ENCODE peak calls at places on chromosomes 2 and 18, in five cellular contexts. P is GM12878, L is HepG2, V is HCT116, U is K562. D is an unnamed sample. For H3K9me3, the result is how much of the 10 kb centered on the place peaks cover.

GRCh38 chr18:42617086-42617725 is 498.3 kb downstream of the RIT2 start:
- DNase-seq in U (no peak), L (no peak), V (no peak), P (no peak), D (no peak)

GRCh38 chr2:105732096-105732495 is 12.6 kb upstream of the NCK2 start:
- DNase-seq in V (no peak), L (no peak), P (no peak), U (no peak), D (no peak)

GRCh38 chr18:74652392-74652988 is 54.8 kb downstream of the ZNF407 start:
- DNase-seq in U (peak), P (no peak), L (peak), V (peak), D (peak)

GRCh38 chr18:14104906-14105748 is 27.1 kb downstream of the ZNF519 start:
- DNase-seq in U (no peak), L (peak), V (no peak), P (no peak), D (no peak)

GRCh38 chr2:127562930-127563329 is 27.4 kb downstream of the MYO7B start:
- DNase-seq in L (no peak), P (no peak), V (no peak), U (no peak), D (no peak)

GRCh38 chr2:78521938-78522337 is 503.6 kb upstream of the REG3G start:
- DNase-seq in L (no peak), U (no peak), V (no peak), P (no peak), D (no peak)

GRCh38 chr2:15736396-15737180 is 144.9 kb downstream of the DDX1 start:
- DNase-seq in U (no peak), P (no peak), V (no peak), L (no peak), D (no peak)

GRCh38 chr18:46291149-46291548 is 187.0 kb downstream of the HAUS1 start:
- DNase-seq in U (no peak), L (no peak), P (no peak), V (no peak), D (no peak)

GRCh38 chr2:162243305-162243693 is at the start of gene FAP:
- DNase-seq in L (no peak), P (no peak), V (no peak), U (no peak), D (no peak)

GRCh38 chr18:32086866-32087265 is 4.8 kb upstream of the RNF138 start:
- DNase-seq in V (peak), L (no peak), U (no peak), P (no peak), D (no peak)

GRCh38 chr2:121682396-121683298 is 33.4 kb upstream of the CLASP1 start:
- DNase-seq in V (no peak), P (no peak), U (no peak), L (no peak), D (no peak)

GRCh38 chr2:110748489-110748867 is 16.1 kb downstream of the ACOXL start:
- DNase-seq in V (no peak), U (no peak), P (peak), L (no peak), D (no peak)

GRCh38 chr2:194819367-194819766 is 837.7 kb upstream of the SLC39A10 start:
- DNase-seq in V (no peak), L (no peak), P (no peak), U (no peak), D (peak)

GRCh38 chr18:74083071-74083954 is 64.3 kb downstream of the FBXO15 start:
- DNase-seq in U (no peak), P (no peak), L (no peak), V (no peak), D (no peak)

GRCh38 chr2:96839288-96839874 is 4.4 kb downstream of the ANKRD23 start:
- DNase-seq in U (no peak), L (no peak), V (no peak), P (no peak), D (no peak)

GRCh38 chr2:149562304-149562703 is 25.3 kb downstream of the MMADHC start:
- DNase-seq in L (peak), V (no peak), P (no peak), U (no peak), D (no peak)

GRCh38 chr2:85753035-85753524 is 711 bp upstream of the ATOH8 start:
- DNase-seq in L (no peak), P (no peak), V (no peak), U (no peak), D (no peak)

GRCh38 chr2:232506713-232507112 is 13.5 kb upstream of the PRSS56 start:
- DNase-seq in L (no peak), U (no peak), P (no peak), V (no peak), D (no peak)

GRCh38 chr18:61203151-61203550 is 130.1 kb upstream of the CDH20 start:
- DNase-seq in P (no peak), V (no peak), L (no peak), U (no peak), D (no peak)

GRCh38 chr18:77407733-77408132 is 158.1 kb downstream of the GALR1 start:
- DNase-seq in U (no peak), V (no peak), P (no peak), L (peak), D (no peak)

GRCh38 chr2:216006164-216006663 is 7.1 kb downstream of the MREG start:
- DNase-seq in L (no peak), V (no peak), U (no peak), P (peak), D (no peak)
- TF ChIP-seq POLR2AphosphoS5 in L (no peak), V (no peak), U (no peak), P (peak), D (no peak)

DNA sequence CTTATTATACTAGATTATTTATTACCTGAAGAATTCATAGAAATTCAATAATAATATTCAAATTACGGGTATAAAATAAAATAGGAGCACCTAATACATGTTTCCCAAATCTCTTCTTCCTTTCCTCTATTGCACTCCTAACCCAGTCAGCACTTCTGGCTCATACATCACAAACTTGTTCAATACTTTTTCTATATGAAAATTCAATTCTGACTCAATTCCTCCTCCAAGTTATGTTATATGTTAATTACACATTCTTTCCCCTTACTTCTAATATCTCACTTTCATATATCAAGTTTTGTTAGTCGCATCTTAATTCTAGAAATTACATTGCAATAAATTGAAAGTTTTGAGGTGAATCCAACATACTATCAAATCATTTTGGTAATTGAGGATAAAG is 17.9 kb upstream of the COL3A1 start:
- DNase-seq in P (no peak), V (no peak), U (no peak), L (no peak), D (no peak)
- H3K9me3 ChIP-seq in P (under half), V (under half), U (under half), L (under half), D (under half)

GRCh38 chr2:19354417-19355022 is 3.9 kb downstream of the OSR1 start:
- DNase-seq in P (no peak), U (no peak), V (no peak), L (no peak), D (no peak)
- TF ChIP-seq EZH2 in P (no peak), U (no peak), V (no peak), L (no peak), D (no peak)

GRCh38 chr2:202376460-202377307 is 557 bp downstream of the BMPR2 start:
- DNase-seq in U (peak), V (no peak), P (no peak), L (no peak), D (no peak)
- TF ChIP-seq POLR2AphosphoS5 in U (no peak), V (peak), P (no peak), L (no peak), D (no peak)

GRCh38 chr2:84362541-84362940 is 96.5 kb downstream of the SUCLG1 start:
- DNase-seq in U (no peak), L (no peak), P (no peak), V (no peak), D (no peak)
- H3K9me3 ChIP-seq in U (under half), L (under half), P (under half), V (under half), D (under half)

GRCh38 chr18:49728542-49728941 is 84.8 kb downstream of the ACAA2 start:
- DNase-seq in P (no peak), L (peak), U (peak), V (peak), D (no peak)

GRCh38 chr18:49723648-49724180 is 89.6 kb downstream of the ACAA2 start:
- DNase-seq in P (peak), V (peak), U (no peak), L (peak), D (no peak)

GRCh38 chr18:49726564-49726963 is 86.8 kb downstream of the ACAA2 start:
- DNase-seq in P (no peak), U (no peak), V (no peak), L (no peak), D (no peak)

GRCh38 chr18:49727816-49728215 is 85.5 kb downstream of the ACAA2 start:
- DNase-seq in V (no peak), U (no peak), P (no peak), L (no peak), D (no peak)

DNA sequence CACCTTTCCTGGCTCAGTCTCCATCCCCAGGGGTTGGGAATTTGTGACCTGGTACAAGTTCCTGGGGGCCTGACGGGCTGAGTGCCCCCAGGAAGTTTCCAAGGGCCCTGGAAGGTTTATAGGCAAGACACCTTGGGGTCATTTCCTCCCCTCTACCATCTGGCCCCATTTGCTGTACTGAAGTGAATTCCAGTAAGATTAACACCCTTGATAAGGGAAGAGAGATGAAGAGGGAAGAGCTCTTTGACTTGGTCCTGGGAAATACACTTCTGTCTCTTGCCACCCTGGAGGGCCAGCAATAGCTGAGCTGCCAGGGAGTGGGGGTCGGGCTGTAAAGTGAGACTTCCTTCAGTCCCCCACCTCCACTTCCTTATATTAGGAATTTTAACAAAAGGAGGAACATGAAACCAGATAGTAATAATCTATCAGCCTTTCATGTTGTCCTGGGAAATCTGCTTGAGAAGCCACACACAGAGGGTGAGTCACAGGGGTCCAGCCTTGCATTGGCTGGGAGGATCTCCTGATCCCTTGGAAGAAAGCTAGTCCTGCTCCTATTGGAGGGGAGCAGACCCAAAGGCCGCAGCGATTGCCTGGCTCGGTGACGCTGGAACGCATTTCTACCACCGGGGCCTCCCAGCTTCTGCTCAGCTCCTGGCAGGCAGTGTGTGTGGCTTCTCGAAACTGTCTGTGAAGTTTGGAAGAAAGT is 87.4 kb downstream of the ACAA2 start:
- DNase-seq in V (peak), P (no peak), U (peak), L (peak), D (no peak)
- TF ChIP-seq EZH2 in V (no peak), P (no peak), U (no peak), L (no peak), D (no peak)

DNA sequence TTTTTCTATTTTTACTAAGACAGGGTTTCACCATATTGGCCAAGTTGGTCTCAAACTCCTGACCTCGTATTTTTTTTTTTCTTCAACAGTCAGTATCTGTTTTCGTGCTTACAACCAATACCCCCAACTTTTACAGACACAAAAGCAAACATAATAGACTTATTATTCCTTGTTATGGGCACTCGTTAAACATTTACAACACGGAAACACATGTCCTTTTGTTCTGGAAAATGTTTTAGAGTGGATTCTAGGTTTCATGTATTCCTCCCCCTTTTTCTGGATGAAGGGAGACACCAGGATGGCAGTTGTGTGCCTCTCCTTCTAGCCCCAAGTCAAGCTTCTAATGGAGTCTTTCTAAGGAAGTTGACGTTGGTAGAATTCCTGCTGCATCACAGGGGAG is 88.8 kb downstream of the CD226 start:
- DNase-seq in U (no peak), V (no peak), L (peak), P (no peak), D (no peak)
- TF ChIP-seq POLR2AphosphoS5 in U (no peak), V (no peak), L (no peak), P (no peak), D (no peak)

D was measured in SK-N-MC.